ENCODE peak calls at places on chromosomes 12 and 14, in four cellular contexts. Q is HCT116, O is GM23338, I is endothelial cell of umbilical vein. T is an unnamed sample. For H3K79me2, the result is how much of the 10 kb centered on the place peaks cover.

GRCh38 chr14:74905595-74906142 is 17.4 kb downstream of the RPS6KL1 start:
- DNase-seq in Q (peak), O (peak), I (peak), T (peak)

GRCh38 chr12:58803893-58804292 is 116.4 kb downstream of the LRIG3 start:
- DNase-seq in Q (no peak), O (no peak), I (no peak), T (peak)

GRCh38 chr12:41188058-41188840 is at the start of gene PDZRN4:
- DNase-seq in Q (no peak), O (peak), I (peak), T (peak)

GRCh38 chr12:106138279-106138645 is 492 bp downstream of the NUAK1 start:
- DNase-seq in Q (no peak), O (no peak), I (no peak), T (peak)

GRCh38 chr12:49750027-49750977 is 8.9 kb downstream of the TMBIM6 start:
- DNase-seq in Q (peak), O (peak), I (peak), T (peak)

GRCh38 chr12:90622431-90622830 is 332.5 kb downstream of the CCER1 start:
- DNase-seq in Q (no peak), O (no peak), I (peak), T (no peak)

GRCh38 chr12:953776-954175 is 4.3 kb upstream of the RAD52 start:
- DNase-seq in Q (no peak), O (no peak), I (peak), T (peak)

GRCh38 chr12:12244341-12244740 is 22.5 kb downstream of the LRP6 start:
- DNase-seq in Q (no peak), O (no peak), I (no peak), T (no peak)

GRCh38 chr12:118058881-118059644 is 1.9 kb downstream of the WSB2 start:
- DNase-seq in Q (no peak), O (no peak), I (peak), T (peak)

GRCh38 chr14:92099802-92100201 is 6.6 kb downstream of the ATXN3 start:
- DNase-seq in Q (no peak), O (no peak), I (no peak), T (no peak)

GRCh38 chr12:54751493-54751892 is 102.8 kb upstream of the MUCL1 start:
- DNase-seq in Q (no peak), O (no peak), I (no peak), T (no peak)

GRCh38 chr12:105860556-105861207 is 278.1 kb downstream of the NUAK1 start:
- DNase-seq in Q (no peak), O (no peak), I (no peak), T (no peak)

GRCh38 chr14:38578278-38578681 is 322.4 kb upstream of the CLEC14A start:
- DNase-seq in Q (no peak), O (no peak), I (no peak), T (no peak)

GRCh38 chr12:132886529-132887477 is 602 bp downstream of the CHFR start:
- DNase-seq in Q (no peak), O (peak), I (peak), T (peak)

GRCh38 chr12:9646794-9647622 is 22.5 kb upstream of the CLEC2D start:
- DNase-seq in Q (no peak), O (peak), I (peak), T (no peak)

GRCh38 chr14:91300283-91300841 is 55.9 kb upstream of the GPR68 start:
- DNase-seq in Q (no peak), O (no peak), I (no peak), T (no peak)

GRCh38 chr12:24615967-24616411 is 332.9 kb downstream of the BCAT1 start:
- DNase-seq in Q (no peak), O (no peak), I (no peak), T (no peak)

GRCh38 chr12:10196210-10196609 is 16.5 kb upstream of the GABARAPL1 start:
- DNase-seq in Q (no peak), O (no peak), I (no peak), T (no peak)

GRCh38 chr12:20458011-20458410 is 89.7 kb downstream of the PDE3A start:
- DNase-seq in Q (no peak), O (no peak), I (no peak), T (no peak)

GRCh38 chr12:5650804-5651461 is 219.0 kb downstream of the NTF3 start:
- DNase-seq in Q (no peak), O (no peak), I (no peak), T (no peak)

GRCh38 chr12:75137896-75138295 is 71.7 kb downstream of the KCNC2 start:
- DNase-seq in Q (no peak), O (no peak), I (no peak), T (no peak)

GRCh38 chr12:92615703-92616102 is 87.1 kb upstream of the PLEKHG7 start:
- DNase-seq in Q (no peak), O (no peak), I (no peak), T (peak)

GRCh38 chr12:58067610-58068387 is 126.4 kb downstream of the ATP23 start:
- DNase-seq in Q (no peak), O (no peak), I (no peak), T (peak)

GRCh38 chr12:12445165-12445881 is 88.4 kb downstream of the BORCS5 start:
- DNase-seq in Q (no peak), O (no peak), I (no peak), T (no peak)

GRCh38 chr14:102574840-102575478 is 17.5 kb upstream of the RCOR1 start:
- DNase-seq in Q (no peak), O (peak), I (no peak), T (no peak)

DNA sequence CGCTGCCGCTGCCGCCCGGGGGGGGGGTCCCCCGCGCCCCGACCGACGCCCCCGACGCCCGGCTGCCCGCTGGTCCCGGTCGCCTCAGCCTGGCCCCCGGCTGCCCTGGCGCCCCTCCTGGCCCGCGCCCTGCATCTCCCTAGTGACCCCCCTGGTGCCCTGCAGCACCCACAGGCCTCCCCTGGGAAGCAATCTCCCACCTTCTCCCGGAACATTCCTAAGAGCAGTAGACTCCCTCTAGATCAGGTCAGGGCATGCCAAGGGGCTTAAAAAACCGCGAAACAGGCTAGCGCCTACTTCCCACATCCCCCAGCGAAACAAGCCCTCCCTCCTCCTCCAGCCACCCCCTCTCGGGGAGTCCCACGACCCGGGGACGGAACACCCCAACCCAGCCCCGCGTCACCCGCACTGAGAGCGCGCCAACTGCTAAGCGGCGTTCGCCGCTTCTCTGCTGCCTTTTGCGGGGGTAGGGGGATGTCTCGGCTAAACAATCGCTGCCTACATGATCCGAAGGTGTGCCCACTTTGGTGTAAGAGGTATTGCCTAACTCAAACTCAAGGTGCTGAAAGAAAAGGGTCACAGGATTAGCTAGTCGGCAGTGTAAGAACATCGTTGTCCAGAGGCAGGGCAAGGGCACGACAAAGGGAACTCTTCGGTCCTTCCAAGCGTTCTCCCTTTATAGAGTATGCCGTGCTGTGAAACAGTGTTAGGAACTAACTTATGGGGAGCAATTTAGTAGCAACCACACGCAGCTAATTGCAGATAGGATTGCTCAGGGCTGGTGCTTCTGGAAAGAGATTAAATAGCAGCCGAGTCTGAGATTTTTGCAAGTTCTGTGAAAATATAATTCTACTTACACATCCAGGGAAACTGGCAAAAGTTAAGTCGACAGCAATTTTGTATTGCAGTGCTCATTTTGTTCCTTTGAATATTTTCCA is 617 bp upstream of the NTN4 start:
- DNase-seq in Q (no peak), O (peak), I (peak), T (peak)
- H3K79me2 ChIP-seq in Q (under half), O (under half), I (under half), T (under half)

GRCh38 chr12:25829192-25829591 is 129.3 kb upstream of the RASSF8 start:
- DNase-seq in Q (no peak), O (no peak), I (peak), T (peak)
- H3K27ac ChIP-seq in Q (no peak), O (no peak), I (peak), T (no peak)

GRCh38 chr12:124501827-124502226 is 65.6 kb downstream of the NCOR2 start:
- DNase-seq in Q (no peak), O (no peak), I (no peak), T (no peak)
- H3K79me2 ChIP-seq in Q (half or more), O (half or more), I (under half), T (half or more)

GRCh38 chr14:51563560-51563959 is 88.2 kb upstream of the FRMD6 start:
- DNase-seq in Q (no peak), O (no peak), I (no peak), T (no peak)
- H3K27ac ChIP-seq in Q (no peak), O (no peak), I (no peak), T (no peak)